ENCODE peak calls at places on chromosome 20, in six cellular contexts. V is astrocyte of the spinal cord; F is CD4-positive, alpha-beta memory T cell; L is activated naive CD8-positive, alpha-beta T cell treated with anti-CD3 and anti-CD28 coated beads, Interleukin-2, amount 50 U/mL, for 24 hours; E is T-cell; D is H4. P is an unnamed sample.

GRCh38 chr20:3318226-3318884 is 79.4 kb upstream of the SLC4A11 start:
- DNase-seq in V (peak; percentile 14), F (no peak), L (no peak), E (no peak), D (no peak), P (no peak)

GRCh38 chr20:35947489-35947888 is 6.8 kb downstream of the SCAND1 start:
- DNase-seq in V (no peak), F (peak; percentile 13), L (peak; percentile 16), E (no peak), D (peak; percentile 49), P (no peak)

GRCh38 chr20:38477747-38478146 is 5.1 kb downstream of the RALGAPB start:
- DNase-seq in V (no peak), F (no peak), L (no peak), E (no peak), D (no peak), P (no peak)

GRCh38 chr20:7379206-7379605 is 561.1 kb downstream of the HAO1 start:
- DNase-seq in V (no peak), F (no peak), L (no peak), E (no peak), D (no peak), P (no peak)

GRCh38 chr20:49717693-49718092 is 4.0 kb upstream of the B4GALT5 start:
- DNase-seq in V (no peak), F (no peak), L (no peak), E (no peak), D (peak; percentile 26), P (no peak)

GRCh38 chr20:57076202-57076651 is 190.2 kb downstream of the BMP7 start:
- DNase-seq in V (peak; percentile 62), F (no peak), L (no peak), E (no peak), D (peak; percentile 77), P (no peak)

GRCh38 chr20:49340161-49340966 is 62.5 kb upstream of the ZNFX1 start:
- DNase-seq in V (no peak), F (no peak), L (no peak), E (no peak), D (no peak), P (no peak)

GRCh38 chr20:402898-403581 is 5.1 kb upstream of the RBCK1 start:
- DNase-seq in V (no peak), F (no peak), L (no peak), E (no peak), D (no peak), P (no peak)

GRCh38 chr20:43560974-43561373 is 2.1 kb downstream of the SGK2 start:
- DNase-seq in V (no peak), F (no peak), L (no peak), E (no peak), D (no peak), P (no peak)

GRCh38 chr20:35295058-35295457 is 2.8 kb upstream of the FAM83C start:
- DNase-seq in V (no peak), F (no peak), L (no peak), E (no peak), D (no peak), P (no peak)

GRCh38 chr20:38680492-38681118 is 43.7 kb upstream of the SLC32A1 start:
- DNase-seq in V (peak; percentile 34), F (peak; percentile 17), L (peak; percentile 26), E (no peak), D (no peak), P (peak; percentile 7)

GRCh38 chr20:1478566-1478965 is 11.9 kb upstream of the NSFL1C start:
- DNase-seq in V (peak; percentile 36), F (no peak), L (no peak), E (no peak), D (no peak), P (no peak)

GRCh38 chr20:48556956-48557355 is 270.8 kb downstream of the PREX1 start:
- DNase-seq in V (no peak), F (no peak), L (no peak), E (no peak), D (no peak), P (no peak)

GRCh38 chr20:63553933-63554290 is at the start of gene FNDC11:
- DNase-seq in V (peak; percentile 10), F (no peak), L (peak; percentile 56), E (no peak), D (no peak), P (no peak)

GRCh38 chr20:58127731-58128130 is 100.7 kb downstream of the ANKRD60 start:
- DNase-seq in V (peak; percentile 97), F (no peak), L (peak; percentile 20), E (no peak), D (peak; percentile 88), P (no peak)

GRCh38 chr20:1618479-1618878 is 1.3 kb downstream of the SIRPB1 start:
- DNase-seq in V (no peak), F (no peak), L (no peak), E (no peak), D (no peak), P (no peak)

GRCh38 chr20:46129955-46130481 is 11.9 kb downstream of the CD40 start:
- DNase-seq in V (no peak), F (no peak), L (no peak), E (no peak), D (no peak), P (no peak)